ENCODE peak calls at places on chromosomes 3 and 15, in eight cellular contexts. J is stimulated activated CD4-positive, alpha-beta T cell treated with anti-CD3 and anti-CD28 coated beads, TNF-alpha, amount 100 ng/mL, for 24 hours; R is heart right ventricle; N is body of pancreas; I is DMS79; C is activated CD8-positive, alpha-beta T cell treated with anti-CD3 and anti-CD28 coated beads for 36 hours; Y is NT2/D1; S is NCI-H1092 treated with DMSO at 0.1 percent for 48 hours. X is an unnamed sample.

GRCh38 chr3:150078983-150079739 is 108.5 kb upstream of the PFN2 start:
- DNase-seq in N (peak; percentile 39), R (no peak), J (no peak), S (no peak), C (no peak), Y (no peak), I (peak; percentile 77), X (peak; percentile 49)

GRCh38 chr3:84066920-84067319 is 891.9 kb upstream of the CADM2 start:
- DNase-seq in S (no peak), N (no peak), I (no peak), J (no peak), R (no peak), Y (peak; percentile 60), C (no peak), X (no peak)

GRCh38 chr3:46676601-46677071 is 16.8 kb downstream of the ALS2CL start:
- DNase-seq in J (no peak), S (no peak), Y (no peak), I (no peak), R (no peak), C (no peak), N (peak; percentile 6), X (no peak)

GRCh38 chr3:33578325-33579180 is 138.3 kb upstream of the UBP1 start:
- DNase-seq in Y (peak; percentile 61), R (no peak), I (no peak), S (no peak), J (no peak), C (no peak), N (no peak), X (peak; percentile 63)

GRCh38 chr3:124299831-124300230 is 307.9 kb upstream of the ROPN1 start:
- DNase-seq in S (no peak), N (no peak), J (no peak), C (no peak), Y (no peak), R (no peak), I (no peak), X (no peak)

GRCh38 chr15:68559342-68560310 is 19.2 kb upstream of the CORO2B start:
- DNase-seq in R (peak; percentile 76), Y (peak; percentile 89), I (peak; percentile 38), C (peak; percentile 72), J (peak; percentile 58), N (peak; percentile 70), S (peak; percentile 67), X (peak; percentile 67)

GRCh38 chr3:28286595-28286994 is 45.2 kb downstream of the CMC1 start:
- DNase-seq in C (no peak), J (no peak), Y (no peak), S (no peak), R (no peak), I (no peak), N (no peak), X (peak; percentile 52)

GRCh38 chr15:63923993-63924950 is 90.5 kb upstream of the HERC1 start:
- DNase-seq in I (no peak), C (no peak), Y (no peak), R (no peak), N (no peak), J (no peak), S (no peak), X (no peak)

GRCh38 chr3:70728311-70728710 is 415.9 kb upstream of the MDFIC2 start:
- DNase-seq in Y (no peak), C (no peak), J (no peak), I (no peak), S (no peak), N (no peak), R (no peak), X (no peak)